ENCODE peak calls at places on chromosomes 4 and X, in seven cellular contexts. H, I, V, P, O, K and Q are unnamed samples.

GRCh38 chrX:140432328-140433025 is 72.4 kb downstream of the SOX3 start:
- DNase-seq in H (no peak), I (no peak), V (no peak), P (no peak), O (no peak), K (peak; percentile 3), Q (no peak)

GRCh38 chr4:78149737-78150136 is 92.6 kb downstream of the FRAS1 start:
- DNase-seq in H (no peak), I (no peak), V (no peak), P (no peak), O (no peak), K (no peak), Q (no peak)

GRCh38 chrX:1717326-1717725 is 102.5 kb downstream of the ASMT start:
- DNase-seq in H (no peak), I (no peak), V (no peak), P (no peak), O (no peak), K (no peak), Q (no peak)

GRCh38 chr4:1777822-1778641 is 15.1 kb upstream of the FGFR3 start:
- DNase-seq in H (peak; percentile 91), I (peak; percentile 93), V (no peak), P (peak; percentile 62), O (no peak), K (peak; percentile 36), Q (no peak)

GRCh38 chr4:26034849-26035248 is 120.8 kb downstream of the SMIM20 start:
- DNase-seq in H (no peak), I (no peak), V (no peak), P (no peak), O (no peak), K (no peak), Q (no peak)

GRCh38 chrX:5458300-5458699 is 770.4 kb downstream of the NLGN4X start:
- DNase-seq in H (peak; percentile 10), I (peak; percentile 3), V (no peak), P (no peak), O (no peak), K (no peak), Q (no peak)

GRCh38 chr4:137124278-137124932 is 407.9 kb downstream of the PCDH18 start:
- DNase-seq in H (no peak), I (peak; percentile 47), V (peak; percentile 79), P (peak; percentile 1), O (peak; percentile 27), K (no peak), Q (no peak)

GRCh38 chr4:156884183-156884582 is 87.4 kb downstream of the PDGFC start:
- DNase-seq in H (no peak), I (no peak), V (no peak), P (no peak), O (no peak), K (no peak), Q (no peak)

GRCh38 chr4:69760455-69760854 is at the start of gene SULT1B1:
- DNase-seq in H (no peak), I (no peak), V (peak; percentile 43), P (no peak), O (peak; percentile 85), K (no peak), Q (no peak)

GRCh38 chr4:151475338-151475737 is 66.4 kb downstream of the FHIP1A start:
- DNase-seq in H (no peak), I (no peak), V (no peak), P (no peak), O (no peak), K (no peak), Q (no peak)

GRCh38 chr4:34181311-34181808 is 2063.0 kb downstream of the ARAP2 start:
- DNase-seq in H (no peak), I (no peak), V (peak; percentile 91), P (no peak), O (no peak), K (no peak), Q (no peak)

GRCh38 chrX:45807572-45808425 is 607.1 kb upstream of the DIPK2B start:
- DNase-seq in H (no peak), I (no peak), V (peak; percentile 70), P (no peak), O (peak; percentile 70), K (no peak), Q (no peak)

GRCh38 chr4:13542577-13543042 is 1.7 kb downstream of the NKX3-2 start:
- DNase-seq in H (no peak), I (no peak), V (no peak), P (peak; percentile 8), O (no peak), K (no peak), Q (no peak)

GRCh38 chr4:176034498-176034897 is 31.1 kb upstream of the WDR17 start:
- DNase-seq in H (no peak), I (no peak), V (peak; percentile 55), P (no peak), O (peak; percentile 22), K (no peak), Q (no peak)

GRCh38 chr4:109945056-109945455 is 32.4 kb downstream of the EGF start:
- DNase-seq in H (no peak), I (no peak), V (no peak), P (no peak), O (no peak), K (no peak), Q (no peak)

GRCh38 chr4:5717449-5718158 is 6.6 kb downstream of the EVC start:
- DNase-seq in H (no peak), I (no peak), V (no peak), P (no peak), O (no peak), K (no peak), Q (no peak)

GRCh38 chr4:80967346-80967745 is 63.2 kb upstream of the BMP3 start:
- DNase-seq in H (no peak), I (no peak), V (no peak), P (no peak), O (no peak), K (no peak), Q (no peak)